ENCODE peak calls at places on chromosomes 16 and 17, in ten cellular contexts. One of them, this sample, is unnamed.

GRCh38 chr17:18377437-18378204 is at the start of gene EVPLL:
- DNase-seq in lung: peak; percentile 85
- DNase-seq in iPS DF 6.9: no peak
- DNase-seq in tibial artery: no peak
- DNase-seq in endodermal cell: peak; percentile 57
- DNase-seq in A549: peak; percentile 51
- DNase-seq in IMR-90: no peak
- DNase-seq in mucosa of descending colon: peak; percentile 72
- DNase-seq in heart left ventricle: peak; percentile 72
- DNase-seq in foreskin fibroblast: no peak
- DNase-seq in this sample: no peak

GRCh38 chr17:17626151-17626805 is 34.8 kb upstream of the PEMT start:
- DNase-seq in IMR-90: no peak
- DNase-seq in foreskin fibroblast: no peak
- DNase-seq in endodermal cell: peak; percentile 95
- DNase-seq in lung: no peak
- DNase-seq in heart left ventricle: no peak
- DNase-seq in A549: no peak
- DNase-seq in tibial artery: no peak
- DNase-seq in iPS DF 6.9: peak; percentile 43
- DNase-seq in mucosa of descending colon: no peak
- DNase-seq in this sample: no peak

GRCh38 chr16:70476272-70477020 is 22.1 kb downstream of the FCSK start:
- DNase-seq in heart left ventricle: peak; percentile 32
- DNase-seq in A549: no peak
- DNase-seq in lung: no peak
- DNase-seq in endodermal cell: no peak
- DNase-seq in iPS DF 6.9: no peak
- DNase-seq in mucosa of descending colon: no peak
- DNase-seq in IMR-90: peak; percentile 83
- DNase-seq in foreskin fibroblast: peak; percentile 68
- DNase-seq in tibial artery: no peak
- DNase-seq in this sample: peak; percentile 65

GRCh38 chr16:79668502-79668901 is 68.0 kb upstream of the MAF start:
- DNase-seq in lung: no peak
- DNase-seq in foreskin fibroblast: no peak
- DNase-seq in IMR-90: no peak
- DNase-seq in tibial artery: no peak
- DNase-seq in A549: no peak
- DNase-seq in endodermal cell: no peak
- DNase-seq in heart left ventricle: no peak
- DNase-seq in iPS DF 6.9: no peak
- DNase-seq in mucosa of descending colon: no peak
- DNase-seq in this sample: no peak

GRCh38 chr16:10736926-10737625 is 6.6 kb upstream of the NUBP1 start:
- DNase-seq in endodermal cell: peak; percentile 87
- DNase-seq in foreskin fibroblast: peak; percentile 38
- DNase-seq in A549: peak; percentile 70
- DNase-seq in tibial artery: no peak
- DNase-seq in heart left ventricle: no peak
- DNase-seq in IMR-90: peak; percentile 61
- DNase-seq in iPS DF 6.9: peak; percentile 43
- DNase-seq in mucosa of descending colon: peak; percentile 73
- DNase-seq in lung: peak; percentile 72
- DNase-seq in this sample: peak; percentile 80

GRCh38 chr17:75242461-75243042 is 18.9 kb downstream of the GGA3 start:
- DNase-seq in heart left ventricle: no peak
- DNase-seq in IMR-90: no peak
- DNase-seq in A549: no peak
- DNase-seq in tibial artery: no peak
- DNase-seq in iPS DF 6.9: no peak
- DNase-seq in endodermal cell: no peak
- DNase-seq in lung: no peak
- DNase-seq in foreskin fibroblast: no peak
- DNase-seq in mucosa of descending colon: no peak
- DNase-seq in this sample: no peak

GRCh38 chr17:63434951-63435571 is 11.0 kb downstream of the CYB561 start:
- DNase-seq in lung: peak; percentile 89
- DNase-seq in A549: peak; percentile 62
- DNase-seq in tibial artery: peak; percentile 88
- DNase-seq in IMR-90: peak; percentile 25
- DNase-seq in iPS DF 6.9: no peak
- DNase-seq in endodermal cell: peak; percentile 83
- DNase-seq in heart left ventricle: peak; percentile 88
- DNase-seq in mucosa of descending colon: peak; percentile 81
- DNase-seq in foreskin fibroblast: peak; percentile 43
- DNase-seq in this sample: peak; percentile 52

GRCh38 chr16:75550211-75550662 is 5.8 kb downstream of the TMEM231 start:
- DNase-seq in lung: peak; percentile 34
- DNase-seq in endodermal cell: peak; percentile 89
- DNase-seq in foreskin fibroblast: no peak
- DNase-seq in tibial artery: peak; percentile 73
- DNase-seq in heart left ventricle: no peak
- DNase-seq in A549: peak; percentile 61
- DNase-seq in mucosa of descending colon: peak; percentile 85
- DNase-seq in IMR-90: peak; percentile 43
- DNase-seq in iPS DF 6.9: no peak
- DNase-seq in this sample: peak; percentile 65

GRCh38 chr17:14004927-14005630 is 64.2 kb upstream of the COX10 start:
- DNase-seq in iPS DF 6.9: no peak
- DNase-seq in lung: no peak
- DNase-seq in IMR-90: no peak
- DNase-seq in endodermal cell: peak; percentile 17
- DNase-seq in mucosa of descending colon: no peak
- DNase-seq in A549: no peak
- DNase-seq in heart left ventricle: no peak
- DNase-seq in foreskin fibroblast: no peak
- DNase-seq in tibial artery: no peak
- DNase-seq in this sample: no peak

GRCh38 chr16:85610059-85610445 is 3.1 kb upstream of the GSE1 start:
- DNase-seq in A549: no peak
- DNase-seq in iPS DF 6.9: no peak
- DNase-seq in tibial artery: no peak
- DNase-seq in heart left ventricle: no peak
- DNase-seq in lung: no peak
- DNase-seq in IMR-90: no peak
- DNase-seq in endodermal cell: peak; percentile 71
- DNase-seq in foreskin fibroblast: no peak
- DNase-seq in mucosa of descending colon: no peak
- DNase-seq in this sample: no peak

GRCh38 chr17:45293413-45294211 is 23.2 kb downstream of the MAP3K14 start:
- DNase-seq in iPS DF 6.9: no peak
- DNase-seq in IMR-90: peak; percentile 91
- DNase-seq in heart left ventricle: peak; percentile 87
- DNase-seq in foreskin fibroblast: peak; percentile 99
- DNase-seq in mucosa of descending colon: peak; percentile 71
- DNase-seq in tibial artery: peak; percentile 94
- DNase-seq in A549: peak; percentile 97
- DNase-seq in endodermal cell: peak; percentile 88
- DNase-seq in lung: peak; percentile 82
- DNase-seq in this sample: peak; percentile 92

GRCh38 chr16:55502801-55503366 is 6.0 kb upstream of the LPCAT2 start:
- DNase-seq in IMR-90: peak; percentile 93
- DNase-seq in heart left ventricle: peak; percentile 91
- DNase-seq in tibial artery: peak; percentile 92
- DNase-seq in foreskin fibroblast: peak; percentile 83
- DNase-seq in iPS DF 6.9: no peak
- DNase-seq in mucosa of descending colon: peak; percentile 97
- DNase-seq in lung: peak; percentile 79
- DNase-seq in endodermal cell: peak; percentile 43
- DNase-seq in A549: peak; percentile 68
- DNase-seq in this sample: peak; percentile 93

DNA sequence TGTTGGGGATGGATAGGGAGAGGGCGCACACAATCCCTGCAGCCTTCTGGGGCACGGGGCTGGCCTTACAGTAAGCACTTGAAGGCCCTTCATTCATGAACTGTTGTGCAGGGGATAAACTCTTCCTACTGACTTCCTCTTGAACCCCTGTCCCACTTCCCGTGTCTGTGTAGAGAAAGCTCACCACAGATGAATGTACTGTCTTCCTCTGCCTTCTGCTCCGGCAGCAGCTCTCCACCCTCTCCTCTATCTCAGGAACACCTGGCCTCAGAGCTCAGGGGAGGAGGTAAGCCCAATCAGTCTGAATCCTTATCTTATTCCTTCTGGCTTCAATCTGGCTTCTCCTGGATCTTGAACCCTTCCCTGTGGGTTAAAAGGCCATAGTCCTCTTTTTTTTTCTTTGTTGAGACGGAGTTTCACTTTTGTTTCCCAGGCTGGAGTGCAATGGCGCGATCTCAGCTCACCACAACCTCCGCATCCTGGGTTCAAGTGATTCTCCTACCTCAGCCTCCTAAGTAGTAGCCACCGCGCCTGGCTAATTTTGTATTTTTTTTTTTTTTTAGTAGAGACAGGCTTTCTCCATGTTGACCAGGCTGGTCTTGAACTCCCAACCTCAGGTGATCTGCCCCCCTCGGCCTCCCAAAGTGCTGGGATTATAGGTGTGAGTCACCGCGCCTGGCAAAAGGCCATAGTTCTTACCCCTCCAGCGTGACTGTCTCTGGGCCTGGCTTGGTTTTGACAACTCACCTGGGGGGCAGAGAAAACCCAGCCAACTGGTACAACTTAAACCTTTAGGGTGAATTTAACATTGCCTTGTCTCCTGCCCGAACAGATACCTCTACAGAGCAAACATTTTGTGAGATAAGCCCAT is 7.2 kb upstream of the SLC52A1 start:
- DNase-seq in iPS DF 6.9: no peak
- DNase-seq in endodermal cell: no peak
- DNase-seq in heart left ventricle: no peak
- DNase-seq in A549: no peak
- DNase-seq in lung: no peak
- DNase-seq in IMR-90: no peak
- DNase-seq in tibial artery: no peak
- DNase-seq in foreskin fibroblast: no peak
- DNase-seq in mucosa of descending colon: peak; percentile 48
- DNase-seq in this sample: no peak
- H3K4me3 ChIP-seq in iPS DF 6.9: no peak overlapping the region
- H3K4me3 ChIP-seq in endodermal cell: no peak overlapping the region
- H3K4me3 ChIP-seq in heart left ventricle: no peak overlapping the region
- H3K4me3 ChIP-seq in A549: no peak overlapping the region
- H3K4me3 ChIP-seq in lung: no peak overlapping the region
- H3K4me3 ChIP-seq in IMR-90: no peak overlapping the region
- H3K4me3 ChIP-seq in tibial artery: no peak overlapping the region
- H3K4me3 ChIP-seq in foreskin fibroblast: no peak overlapping the region
- H3K4me3 ChIP-seq in mucosa of descending colon: no peak overlapping the region
- H3K4me3 ChIP-seq in this sample: no peak overlapping the region

GRCh38 chr17:80681215-80681614 is 136.6 kb downstream of the RPTOR start:
- DNase-seq in endodermal cell: no peak
- DNase-seq in iPS DF 6.9: no peak
- DNase-seq in mucosa of descending colon: no peak
- DNase-seq in IMR-90: no peak
- DNase-seq in tibial artery: no peak
- DNase-seq in heart left ventricle: no peak
- DNase-seq in A549: no peak
- DNase-seq in lung: no peak
- DNase-seq in foreskin fibroblast: no peak
- DNase-seq in this sample: no peak

GRCh38 chr17:80682372-80682771 is 137.7 kb downstream of the RPTOR start:
- DNase-seq in A549: no peak
- DNase-seq in mucosa of descending colon: no peak
- DNase-seq in tibial artery: no peak
- DNase-seq in lung: no peak
- DNase-seq in endodermal cell: no peak
- DNase-seq in foreskin fibroblast: no peak
- DNase-seq in iPS DF 6.9: no peak
- DNase-seq in IMR-90: no peak
- DNase-seq in heart left ventricle: no peak
- DNase-seq in this sample: no peak

GRCh38 chr17:80687819-80688218 is 143.2 kb downstream of the RPTOR start:
- DNase-seq in endodermal cell: no peak
- DNase-seq in mucosa of descending colon: no peak
- DNase-seq in IMR-90: no peak
- DNase-seq in lung: no peak
- DNase-seq in iPS DF 6.9: no peak
- DNase-seq in A549: no peak
- DNase-seq in foreskin fibroblast: no peak
- DNase-seq in tibial artery: no peak
- DNase-seq in heart left ventricle: no peak
- DNase-seq in this sample: no peak

GRCh38 chr17:80679816-80680215 is 135.2 kb downstream of the RPTOR start:
- DNase-seq in iPS DF 6.9: no peak
- DNase-seq in lung: no peak
- DNase-seq in tibial artery: no peak
- DNase-seq in IMR-90: no peak
- DNase-seq in endodermal cell: peak; percentile 68
- DNase-seq in foreskin fibroblast: no peak
- DNase-seq in A549: no peak
- DNase-seq in heart left ventricle: no peak
- DNase-seq in mucosa of descending colon: no peak
- DNase-seq in this sample: no peak

DNA sequence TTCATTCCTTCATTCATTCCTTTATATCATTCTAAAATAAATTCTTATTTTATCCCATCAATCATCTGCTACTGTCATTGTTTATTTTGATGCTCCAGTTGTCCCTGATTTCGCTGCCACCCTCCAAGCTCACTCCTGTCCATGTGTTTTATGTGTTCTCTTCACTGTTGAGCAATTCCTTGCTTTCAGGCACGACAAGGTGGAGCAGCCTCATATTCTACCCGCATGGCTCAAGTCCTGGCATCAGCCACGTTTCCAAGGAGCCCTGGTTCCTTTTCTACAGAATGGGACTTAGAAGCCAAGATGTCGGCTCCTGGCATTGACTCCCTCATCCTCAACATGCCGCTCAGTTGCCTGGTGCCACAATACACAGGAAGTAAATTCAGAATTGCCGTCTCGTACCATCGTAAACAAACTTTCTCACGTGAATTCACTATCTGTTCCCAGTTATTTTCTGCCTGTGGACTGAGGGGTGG is 139.0 kb downstream of the RPTOR start:
- DNase-seq in tibial artery: no peak
- DNase-seq in endodermal cell: no peak
- DNase-seq in foreskin fibroblast: no peak
- DNase-seq in IMR-90: no peak
- DNase-seq in mucosa of descending colon: no peak
- DNase-seq in lung: no peak
- DNase-seq in A549: no peak
- DNase-seq in iPS DF 6.9: no peak
- DNase-seq in heart left ventricle: no peak
- DNase-seq in this sample: no peak
- H3K4me3 ChIP-seq in tibial artery: no peak overlapping the region
- H3K4me3 ChIP-seq in endodermal cell: no peak overlapping the region
- H3K4me3 ChIP-seq in foreskin fibroblast: no peak overlapping the region
- H3K4me3 ChIP-seq in IMR-90: no peak overlapping the region
- H3K4me3 ChIP-seq in mucosa of descending colon: no peak overlapping the region
- H3K4me3 ChIP-seq in lung: no peak overlapping the region
- H3K4me3 ChIP-seq in A549: no peak overlapping the region
- H3K4me3 ChIP-seq in iPS DF 6.9: no peak overlapping the region
- H3K4me3 ChIP-seq in heart left ventricle: no peak overlapping the region
- H3K4me3 ChIP-seq in this sample: no peak overlapping the region

GRCh38 chr17:29386760-29387159 is 3.4 kb upstream of the TAOK1 start:
- DNase-seq in tibial artery: no peak
- DNase-seq in IMR-90: no peak
- DNase-seq in A549: no peak
- DNase-seq in lung: no peak
- DNase-seq in foreskin fibroblast: no peak
- DNase-seq in iPS DF 6.9: no peak
- DNase-seq in mucosa of descending colon: no peak
- DNase-seq in heart left ventricle: no peak
- DNase-seq in endodermal cell: no peak
- DNase-seq in this sample: no peak
- H3K4me3 ChIP-seq in tibial artery: no peak overlapping the region
- H3K4me3 ChIP-seq in IMR-90: no peak overlapping the region
- H3K4me3 ChIP-seq in A549: no peak overlapping the region
- H3K4me3 ChIP-seq in lung: no peak overlapping the region
- H3K4me3 ChIP-seq in foreskin fibroblast: no peak overlapping the region
- H3K4me3 ChIP-seq in iPS DF 6.9: no peak overlapping the region
- H3K4me3 ChIP-seq in mucosa of descending colon: no peak overlapping the region
- H3K4me3 ChIP-seq in heart left ventricle: no peak overlapping the region
- H3K4me3 ChIP-seq in endodermal cell: peak overlapping the region; percentile 53
- H3K4me3 ChIP-seq in this sample: no peak overlapping the region

GRCh38 chr17:42313773-42314566 is 25.7 kb downstream of the STAT5A start:
- DNase-seq in heart left ventricle: no peak
- DNase-seq in foreskin fibroblast: no peak
- DNase-seq in IMR-90: no peak
- DNase-seq in iPS DF 6.9: no peak
- DNase-seq in A549: no peak
- DNase-seq in tibial artery: no peak
- DNase-seq in endodermal cell: no peak
- DNase-seq in mucosa of descending colon: no peak
- DNase-seq in lung: no peak
- DNase-seq in this sample: no peak
- H3K4me3 ChIP-seq in heart left ventricle: no peak overlapping the region
- H3K4me3 ChIP-seq in foreskin fibroblast: no peak overlapping the region
- H3K4me3 ChIP-seq in IMR-90: no peak overlapping the region
- H3K4me3 ChIP-seq in iPS DF 6.9: no peak overlapping the region
- H3K4me3 ChIP-seq in A549: no peak overlapping the region
- H3K4me3 ChIP-seq in tibial artery: no peak overlapping the region
- H3K4me3 ChIP-seq in endodermal cell: no peak overlapping the region
- H3K4me3 ChIP-seq in mucosa of descending colon: no peak overlapping the region
- H3K4me3 ChIP-seq in lung: no peak overlapping the region
- H3K4me3 ChIP-seq in this sample: no peak overlapping the region